ENCODE peak calls at places on chromosome 17, in seven cellular contexts. One of them, this sample, is unnamed. For H3K27me3, the result is how much of the 10 kb centered on the place peaks cover.

GRCh38 chr17:68515238-68515637 is 3.0 kb downstream of the PRKAR1A start:
- DNase-seq in PC-3: no peak
- DNase-seq in HCT116: no peak
- DNase-seq in GM23248: peak
- DNase-seq in MM.1S: no peak
- DNase-seq in neural progenitor cell: peak
- DNase-seq in GM23338: no peak
- DNase-seq in this sample: no peak

GRCh38 chr17:66835476-66835875 is 559 bp downstream of the CACNG5 start:
- DNase-seq in MM.1S: no peak
- DNase-seq in GM23338: peak
- DNase-seq in neural progenitor cell: peak
- DNase-seq in GM23248: no peak
- DNase-seq in PC-3: no peak
- DNase-seq in HCT116: no peak
- DNase-seq in this sample: no peak

GRCh38 chr17:19753661-19754463 is 5.8 kb upstream of the ALDH3A1 start:
- DNase-seq in GM23338: peak
- DNase-seq in neural progenitor cell: peak
- DNase-seq in MM.1S: no peak
- DNase-seq in HCT116: peak
- DNase-seq in PC-3: peak
- DNase-seq in GM23248: peak
- DNase-seq in this sample: no peak

GRCh38 chr17:67266496-67266895 is 21.5 kb upstream of the HELZ start:
- DNase-seq in PC-3: no peak
- DNase-seq in MM.1S: no peak
- DNase-seq in neural progenitor cell: no peak
- DNase-seq in HCT116: no peak
- DNase-seq in GM23338: no peak
- DNase-seq in GM23248: no peak
- DNase-seq in this sample: no peak

GRCh38 chr17:29145289-29146058 is 34.7 kb downstream of the MYO18A start:
- DNase-seq in GM23248: peak
- DNase-seq in PC-3: peak
- DNase-seq in neural progenitor cell: peak
- DNase-seq in MM.1S: peak
- DNase-seq in GM23338: peak
- DNase-seq in HCT116: no peak
- DNase-seq in this sample: peak

GRCh38 chr17:43983515-43984411 is 20.7 kb upstream of the NAGS start:
- DNase-seq in PC-3: no peak
- DNase-seq in GM23248: peak
- DNase-seq in GM23338: peak
- DNase-seq in HCT116: no peak
- DNase-seq in neural progenitor cell: peak
- DNase-seq in MM.1S: no peak
- DNase-seq in this sample: peak

GRCh38 chr17:48678141-48678971 is 44.0 kb downstream of the PRAC1 start:
- DNase-seq in PC-3: peak
- DNase-seq in MM.1S: peak
- DNase-seq in neural progenitor cell: peak
- DNase-seq in GM23338: peak
- DNase-seq in GM23248: peak
- DNase-seq in HCT116: peak
- DNase-seq in this sample: peak

GRCh38 chr17:44176257-44176656 is 5.8 kb downstream of the ASB16 start:
- DNase-seq in neural progenitor cell: no peak
- DNase-seq in GM23338: no peak
- DNase-seq in MM.1S: no peak
- DNase-seq in PC-3: no peak
- DNase-seq in HCT116: no peak
- DNase-seq in GM23248: no peak
- DNase-seq in this sample: no peak

GRCh38 chr17:80838381-80839345 is 153.0 kb upstream of the CHMP6 start:
- DNase-seq in PC-3: no peak
- DNase-seq in HCT116: no peak
- DNase-seq in GM23248: no peak
- DNase-seq in GM23338: no peak
- DNase-seq in neural progenitor cell: peak
- DNase-seq in MM.1S: no peak
- DNase-seq in this sample: no peak

GRCh38 chr17:66976379-66976663 is 11.8 kb downstream of the CACNG4 start:
- DNase-seq in HCT116: no peak
- DNase-seq in MM.1S: no peak
- DNase-seq in PC-3: no peak
- DNase-seq in GM23248: no peak
- DNase-seq in GM23338: no peak
- DNase-seq in neural progenitor cell: no peak
- DNase-seq in this sample: no peak

GRCh38 chr17:66633322-66633965 is 201.5 kb upstream of the CACNG5 start:
- DNase-seq in GM23248: peak
- DNase-seq in neural progenitor cell: no peak
- DNase-seq in HCT116: no peak
- DNase-seq in GM23338: no peak
- DNase-seq in PC-3: no peak
- DNase-seq in MM.1S: no peak
- DNase-seq in this sample: no peak

GRCh38 chr17:36153887-36154576 is 22.4 kb downstream of the TBC1D3B start:
- DNase-seq in HCT116: no peak
- DNase-seq in GM23248: peak
- DNase-seq in PC-3: no peak
- DNase-seq in MM.1S: no peak
- DNase-seq in neural progenitor cell: no peak
- DNase-seq in GM23338: no peak
- DNase-seq in this sample: no peak

GRCh38 chr17:77892469-77893143 is 65.9 kb upstream of the TNRC6C start:
- DNase-seq in neural progenitor cell: peak
- DNase-seq in HCT116: peak
- DNase-seq in MM.1S: no peak
- DNase-seq in GM23338: peak
- DNase-seq in GM23248: no peak
- DNase-seq in PC-3: peak
- DNase-seq in this sample: no peak

GRCh38 chr17:330993-331701 is 21.5 kb downstream of the RPH3AL start:
- DNase-seq in HCT116: no peak
- DNase-seq in GM23248: no peak
- DNase-seq in MM.1S: no peak
- DNase-seq in PC-3: no peak
- DNase-seq in GM23338: no peak
- DNase-seq in neural progenitor cell: no peak
- DNase-seq in this sample: no peak

GRCh38 chr17:4536259-4536741 is 18.9 kb downstream of the MYBBP1A start:
- DNase-seq in HCT116: no peak
- DNase-seq in PC-3: no peak
- DNase-seq in neural progenitor cell: peak
- DNase-seq in GM23338: peak
- DNase-seq in GM23248: peak
- DNase-seq in MM.1S: no peak
- DNase-seq in this sample: no peak

GRCh38 chr17:36683387-36683786 is 82.0 kb downstream of the MRM1 start:
- DNase-seq in GM23338: no peak
- DNase-seq in MM.1S: no peak
- DNase-seq in GM23248: no peak
- DNase-seq in HCT116: no peak
- DNase-seq in PC-3: no peak
- DNase-seq in neural progenitor cell: no peak
- DNase-seq in this sample: no peak

GRCh38 chr17:61863801-61864126 is 436 bp upstream of the BRIP1 start:
- DNase-seq in neural progenitor cell: no peak
- DNase-seq in GM23338: no peak
- DNase-seq in HCT116: no peak
- DNase-seq in GM23248: no peak
- DNase-seq in MM.1S: no peak
- DNase-seq in PC-3: no peak
- DNase-seq in this sample: no peak

GRCh38 chr17:56441331-56441730 is 152.2 kb upstream of the NOG start:
- DNase-seq in HCT116: no peak
- DNase-seq in PC-3: peak
- DNase-seq in GM23248: peak
- DNase-seq in MM.1S: no peak
- DNase-seq in GM23338: no peak
- DNase-seq in neural progenitor cell: no peak
- DNase-seq in this sample: no peak

GRCh38 chr17:19787733-19788357 is 39.7 kb upstream of the ALDH3A1 start:
- DNase-seq in HCT116: no peak
- DNase-seq in GM23248: peak
- DNase-seq in MM.1S: no peak
- DNase-seq in neural progenitor cell: no peak
- DNase-seq in PC-3: no peak
- DNase-seq in GM23338: no peak
- DNase-seq in this sample: no peak

GRCh38 chr17:71501716-71502115 is 619.1 kb upstream of the SOX9 start:
- DNase-seq in GM23248: no peak
- DNase-seq in HCT116: no peak
- DNase-seq in PC-3: no peak
- DNase-seq in neural progenitor cell: no peak
- DNase-seq in GM23338: no peak
- DNase-seq in MM.1S: no peak
- DNase-seq in this sample: no peak

GRCh38 chr17:42438600-42439567 is 15.8 kb upstream of the CAVIN1 start:
- DNase-seq in MM.1S: peak
- DNase-seq in GM23338: peak
- DNase-seq in HCT116: no peak
- DNase-seq in GM23248: peak
- DNase-seq in PC-3: no peak
- DNase-seq in neural progenitor cell: no peak
- DNase-seq in this sample: no peak

GRCh38 chr17:30520882-30521281 is 43.7 kb downstream of the GOSR1 start:
- DNase-seq in GM23338: no peak
- DNase-seq in GM23248: peak
- DNase-seq in HCT116: no peak
- DNase-seq in neural progenitor cell: no peak
- DNase-seq in PC-3: no peak
- DNase-seq in MM.1S: no peak
- DNase-seq in this sample: no peak

GRCh38 chr17:30519166-30519565 is 42.0 kb downstream of the GOSR1 start:
- DNase-seq in GM23338: no peak
- DNase-seq in MM.1S: no peak
- DNase-seq in GM23248: peak
- DNase-seq in neural progenitor cell: no peak
- DNase-seq in PC-3: no peak
- DNase-seq in HCT116: no peak
- DNase-seq in this sample: no peak

GRCh38 chr17:30517786-30518185 is 40.6 kb downstream of the GOSR1 start:
- DNase-seq in PC-3: no peak
- DNase-seq in GM23248: peak
- DNase-seq in GM23338: no peak
- DNase-seq in MM.1S: no peak
- DNase-seq in neural progenitor cell: no peak
- DNase-seq in HCT116: no peak
- DNase-seq in this sample: no peak

GRCh38 chr17:30520436-30520835 is 43.2 kb downstream of the GOSR1 start:
- DNase-seq in MM.1S: no peak
- DNase-seq in GM23338: no peak
- DNase-seq in GM23248: peak
- DNase-seq in PC-3: no peak
- DNase-seq in HCT116: no peak
- DNase-seq in neural progenitor cell: no peak
- DNase-seq in this sample: no peak

DNA sequence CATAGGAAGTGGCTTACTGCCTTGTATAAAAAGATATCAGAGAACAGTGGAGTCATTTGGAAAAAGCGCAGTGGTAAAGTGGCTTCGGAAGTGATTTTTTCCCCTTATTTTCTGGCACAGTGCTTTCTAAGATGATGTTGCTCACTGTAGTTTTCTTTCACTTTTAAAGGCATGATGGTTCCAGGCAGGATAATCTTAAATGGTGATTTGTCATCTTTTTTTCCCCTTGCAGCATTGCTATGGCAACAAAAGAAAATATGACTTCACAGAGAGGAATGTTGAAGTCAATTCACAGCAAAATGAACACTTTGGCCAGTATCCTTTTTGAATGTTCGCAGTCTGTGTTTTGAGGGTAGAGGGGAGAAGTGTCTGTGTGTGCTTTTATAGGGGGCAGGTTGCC is 42.5 kb downstream of the GOSR1 start:
- DNase-seq in neural progenitor cell: no peak
- DNase-seq in MM.1S: no peak
- DNase-seq in PC-3: peak
- DNase-seq in GM23338: no peak
- DNase-seq in GM23248: peak
- DNase-seq in HCT116: no peak
- DNase-seq in this sample: peak
- TF ChIP-seq EZH2phosphoT487 in neural progenitor cell: no peak
- TF ChIP-seq EZH2phosphoT487 in MM.1S: no peak
- TF ChIP-seq EZH2phosphoT487 in PC-3: no peak
- TF ChIP-seq EZH2phosphoT487 in GM23338: no peak
- TF ChIP-seq EZH2phosphoT487 in GM23248: no peak
- TF ChIP-seq EZH2phosphoT487 in HCT116: no peak
- TF ChIP-seq EZH2phosphoT487 in this sample: no peak

DNA sequence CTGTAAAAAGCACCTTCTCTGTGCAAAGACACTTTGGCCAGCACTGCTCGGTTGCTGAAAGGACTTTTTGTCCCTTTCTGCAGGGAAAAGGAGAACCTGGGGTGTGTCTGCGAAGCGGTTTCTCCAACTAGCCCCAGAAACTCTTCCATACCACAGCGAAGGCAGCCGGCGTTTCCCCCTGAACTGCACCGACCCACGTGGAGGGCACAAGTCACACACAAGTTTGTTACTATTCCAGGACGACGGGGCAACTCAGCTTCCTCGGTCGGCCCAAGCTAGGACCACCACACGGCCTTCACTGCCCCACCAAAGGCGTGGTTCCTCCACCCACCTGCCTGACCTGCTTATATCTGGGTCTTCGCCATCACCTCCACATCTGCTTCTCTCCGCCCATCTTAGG is 1.9 kb downstream of the RTN4RL1 start:
- DNase-seq in neural progenitor cell: no peak
- DNase-seq in MM.1S: no peak
- DNase-seq in GM23248: no peak
- DNase-seq in HCT116: no peak
- DNase-seq in PC-3: no peak
- DNase-seq in GM23338: no peak
- DNase-seq in this sample: no peak
- H3K27me3 ChIP-seq in neural progenitor cell: half or more
- H3K27me3 ChIP-seq in MM.1S: half or more
- H3K27me3 ChIP-seq in GM23248: under half
- H3K27me3 ChIP-seq in HCT116: under half
- H3K27me3 ChIP-seq in PC-3: under half
- H3K27me3 ChIP-seq in GM23338: half or more
- H3K27me3 ChIP-seq in this sample: half or more

DNA sequence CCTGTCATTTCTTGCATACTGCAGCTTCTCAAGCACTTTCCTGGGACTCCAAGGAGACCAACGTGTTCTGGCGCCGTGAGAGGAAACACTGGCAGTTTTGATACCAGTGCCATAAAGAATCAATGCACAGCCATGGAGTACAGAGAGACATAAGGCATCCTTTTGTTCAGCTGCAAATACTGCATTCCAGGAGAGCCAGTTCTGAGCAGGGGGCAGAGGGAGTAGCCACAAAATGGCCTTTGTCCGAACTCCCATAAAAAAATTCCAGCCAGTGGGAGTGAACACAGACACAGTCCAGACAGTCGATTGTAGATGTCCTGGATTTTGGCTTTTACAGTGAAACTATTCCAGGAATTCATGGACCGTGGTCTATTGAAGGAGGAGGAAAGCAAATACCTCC is 36.2 kb upstream of the TEKT3 start:
- DNase-seq in MM.1S: no peak
- DNase-seq in GM23338: peak
- DNase-seq in HCT116: peak
- DNase-seq in PC-3: peak
- DNase-seq in GM23248: peak
- DNase-seq in neural progenitor cell: peak
- DNase-seq in this sample: peak
- TF ChIP-seq EZH2phosphoT487 in MM.1S: no peak
- TF ChIP-seq EZH2phosphoT487 in GM23338: no peak
- TF ChIP-seq EZH2phosphoT487 in HCT116: no peak
- TF ChIP-seq EZH2phosphoT487 in PC-3: no peak
- TF ChIP-seq EZH2phosphoT487 in GM23248: no peak
- TF ChIP-seq EZH2phosphoT487 in neural progenitor cell: no peak
- TF ChIP-seq EZH2phosphoT487 in this sample: no peak

GRCh38 chr17:13919818-13920217 is 149.5 kb upstream of the COX10 start:
- DNase-seq in HCT116: no peak
- DNase-seq in GM23248: no peak
- DNase-seq in GM23338: no peak
- DNase-seq in MM.1S: no peak
- DNase-seq in neural progenitor cell: no peak
- DNase-seq in PC-3: no peak
- DNase-seq in this sample: no peak
- H3K27me3 ChIP-seq in HCT116: under half
- H3K27me3 ChIP-seq in GM23248: under half
- H3K27me3 ChIP-seq in GM23338: under half
- H3K27me3 ChIP-seq in MM.1S: under half
- H3K27me3 ChIP-seq in neural progenitor cell: under half
- H3K27me3 ChIP-seq in PC-3: under half
- H3K27me3 ChIP-seq in this sample: under half